ENCODE peak calls at places on chromosome 11, in seven cellular contexts. N, I, Y, H, B, C and Q are unnamed samples.

GRCh38 chr11:2559527-2560311 is 114.9 kb downstream of the KCNQ1 start:
- DNase-seq in N (no peak), I (peak; percentile 72), Y (no peak), H (peak; percentile 40), B (no peak), C (no peak), Q (no peak)

GRCh38 chr11:7901319-7901854 is 29.7 kb downstream of the OR10A6 start:
- DNase-seq in N (no peak), I (no peak), Y (no peak), H (no peak), B (no peak), C (no peak), Q (no peak)

GRCh38 chr11:118374729-118375128 is 15.3 kb downstream of the UBE4A start:
- DNase-seq in N (no peak), I (no peak), Y (no peak), H (no peak), B (no peak), C (no peak), Q (no peak)

GRCh38 chr11:35260342-35260985 is 121.5 kb downstream of the CD44 start:
- DNase-seq in N (peak; percentile 90), I (no peak), Y (no peak), H (no peak), B (peak; percentile 27), C (no peak), Q (peak; percentile 58)

GRCh38 chr11:10452211-10452767 is 2.8 kb upstream of the AMPD3 start:
- DNase-seq in N (no peak), I (no peak), Y (no peak), H (no peak), B (no peak), C (no peak), Q (no peak)

GRCh38 chr11:64523456-64524187 is 67.4 kb upstream of the SLC22A12 start:
- DNase-seq in N (no peak), I (peak; percentile 36), Y (no peak), H (no peak), B (no peak), C (no peak), Q (no peak)

GRCh38 chr11:2175659-2176058 is 4.0 kb upstream of the TH start:
- DNase-seq in N (peak; percentile 86), I (no peak), Y (no peak), H (no peak), B (peak; percentile 77), C (no peak), Q (peak; percentile 32)

GRCh38 chr11:116414357-116414756 is 358.4 kb downstream of the BUD13 start:
- DNase-seq in N (no peak), I (no peak), Y (no peak), H (no peak), B (no peak), C (no peak), Q (no peak)